ENCODE peak calls at places on chromosomes 6 and 20, in four cellular contexts. P, A, I and H are unnamed samples.

GRCh38 chr6:44594471-44594870 is 207.0 kb downstream of the CDC5L start:
- DNase-seq in P (no peak), A (no peak), I (no peak), H (no peak)

GRCh38 chr20:40414843-40415615 is 274.0 kb downstream of the MAFB start:
- DNase-seq in P (no peak), A (no peak), I (no peak), H (no peak)

GRCh38 chr20:46572181-46572580 is 21.7 kb upstream of the OCSTAMP start:
- DNase-seq in P (peak; percentile 36), A (peak; percentile 76), I (no peak), H (no peak)

GRCh38 chr20:5999783-6000182 is 49.3 kb downstream of the MCM8 start:
- DNase-seq in P (no peak), A (no peak), I (no peak), H (no peak)

GRCh38 chr6:113805836-113806500 is 51.2 kb upstream of the MARCKS start:
- DNase-seq in P (no peak), A (peak; percentile 74), I (no peak), H (no peak)

GRCh38 chr20:6466065-6466810 is 301.2 kb upstream of the BMP2 start:
- DNase-seq in P (no peak), A (no peak), I (no peak), H (no peak)

GRCh38 chr6:157613011-157613522 is 210.0 kb upstream of the SNX9 start:
- DNase-seq in P (no peak), A (no peak), I (no peak), H (no peak)

GRCh38 chr6:165834613-165835259 is 171.7 kb upstream of the PDE10A start:
- DNase-seq in P (peak; percentile 65), A (peak; percentile 80), I (no peak), H (no peak)

GRCh38 chr6:33819021-33819420 is 15.2 kb upstream of the MLN start:
- DNase-seq in P (no peak), A (no peak), I (no peak), H (no peak)

GRCh38 chr20:32970973-32971300 is 33.3 kb downstream of the SUN5 start:
- DNase-seq in P (no peak), A (peak; percentile 37), I (no peak), H (no peak)

GRCh38 chr20:47748851-47749250 is 36.4 kb downstream of the SULF2 start:
- DNase-seq in P (no peak), A (no peak), I (no peak), H (no peak)

GRCh38 chr6:162343902-162344226 is 383.7 kb downstream of the PRKN start:
- DNase-seq in P (no peak), A (no peak), I (no peak), H (no peak)

DNA sequence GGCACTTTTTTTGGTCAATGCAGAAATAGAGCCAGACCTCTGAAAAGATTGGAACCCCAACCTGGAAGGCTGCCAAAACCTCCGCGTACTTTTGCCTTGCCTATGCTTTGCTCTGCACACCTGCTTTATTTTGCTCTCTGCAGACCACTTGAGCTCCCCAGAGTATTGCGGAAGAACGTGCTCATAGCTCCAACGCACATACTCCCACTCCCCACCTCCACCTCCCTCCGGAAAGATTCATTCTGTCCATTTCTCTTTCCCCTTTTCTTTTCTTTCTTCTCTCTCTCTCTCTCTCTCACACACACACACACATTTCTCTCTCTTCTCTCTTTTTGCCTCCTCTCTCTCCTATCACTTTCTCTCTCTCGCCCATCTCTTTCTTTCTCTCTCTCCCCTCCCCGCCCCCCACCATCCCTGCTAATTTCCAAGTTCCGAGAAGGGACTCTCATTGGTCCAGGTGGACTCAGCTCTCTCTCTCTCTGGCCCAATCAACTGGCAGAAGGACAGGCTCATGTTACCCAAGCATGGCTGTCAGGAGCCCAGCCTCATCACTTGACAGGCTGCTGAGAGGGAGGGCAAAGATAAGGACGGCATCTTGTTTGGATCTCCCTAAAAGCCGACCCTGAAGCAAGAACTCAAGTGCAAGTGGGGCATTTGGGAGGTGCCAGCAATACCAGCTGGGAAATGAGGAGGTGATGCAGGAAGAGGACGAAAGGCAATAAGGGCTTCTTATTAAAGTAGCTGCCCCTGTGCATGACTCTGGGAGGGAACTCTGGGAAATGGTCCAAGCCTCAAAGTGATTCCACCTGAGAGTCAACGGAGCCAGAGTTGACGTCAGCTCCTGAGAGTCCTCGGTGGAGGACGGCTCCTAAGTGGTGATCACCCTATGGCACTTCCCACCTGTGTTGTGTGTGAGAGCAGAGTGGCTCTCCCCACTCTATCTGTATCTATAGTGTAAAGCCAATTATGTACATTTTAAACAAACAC is 246.1 kb downstream of the LY86 start:
- DNase-seq in P (no peak), A (no peak), I (no peak), H (no peak)
- H3K27ac ChIP-seq in P (no peak overlapping the region), A (no peak overlapping the region), I (no peak overlapping the region), H (peak overlapping the region; percentile 93)

DNA sequence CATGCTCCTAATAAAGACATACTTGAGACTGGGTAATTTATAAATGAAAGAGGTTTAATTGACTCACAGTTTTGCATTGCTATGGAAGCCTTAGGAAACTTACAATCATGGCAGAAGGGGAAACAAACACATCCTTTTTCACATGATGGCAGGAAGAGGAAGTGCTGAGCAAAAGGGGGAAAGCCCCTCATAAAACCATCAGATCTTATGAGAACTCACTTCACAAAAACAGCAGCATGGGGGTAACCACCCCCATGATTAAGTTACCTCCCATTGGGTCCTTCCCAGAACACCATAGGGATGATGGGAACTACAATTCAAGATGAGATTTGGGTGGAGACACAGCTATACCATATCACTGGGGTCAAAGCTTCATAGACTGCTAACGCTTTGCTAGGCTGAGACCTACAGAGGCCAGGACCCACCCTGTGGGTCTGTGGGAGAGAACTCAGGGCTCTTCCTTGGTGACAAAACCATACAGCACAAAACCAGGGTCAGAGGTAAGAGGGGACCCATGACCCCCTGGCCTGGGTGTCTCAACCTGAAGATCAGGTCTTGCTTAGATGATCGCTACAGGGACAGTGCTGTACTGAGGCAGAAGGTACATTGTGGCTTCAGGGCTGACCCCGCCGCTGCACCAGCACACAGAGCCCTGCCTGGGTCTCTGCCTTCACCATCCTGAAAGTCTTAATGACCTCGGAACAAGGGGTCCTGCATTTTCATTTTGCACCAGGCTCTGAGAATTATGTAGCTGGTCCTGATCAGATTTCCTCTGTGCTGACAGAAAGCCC is 254.5 kb downstream of the ERMARD start:
- DNase-seq in P (no peak), A (peak; percentile 37), I (no peak), H (no peak)
- H3K9me3 ChIP-seq in P (no peaks in the 10 kb centered on the region), A (no peaks in the 10 kb centered on the region), I (no peaks in the 10 kb centered on the region), H (peaks cover 10% of the 10 kb centered on the region)

DNA sequence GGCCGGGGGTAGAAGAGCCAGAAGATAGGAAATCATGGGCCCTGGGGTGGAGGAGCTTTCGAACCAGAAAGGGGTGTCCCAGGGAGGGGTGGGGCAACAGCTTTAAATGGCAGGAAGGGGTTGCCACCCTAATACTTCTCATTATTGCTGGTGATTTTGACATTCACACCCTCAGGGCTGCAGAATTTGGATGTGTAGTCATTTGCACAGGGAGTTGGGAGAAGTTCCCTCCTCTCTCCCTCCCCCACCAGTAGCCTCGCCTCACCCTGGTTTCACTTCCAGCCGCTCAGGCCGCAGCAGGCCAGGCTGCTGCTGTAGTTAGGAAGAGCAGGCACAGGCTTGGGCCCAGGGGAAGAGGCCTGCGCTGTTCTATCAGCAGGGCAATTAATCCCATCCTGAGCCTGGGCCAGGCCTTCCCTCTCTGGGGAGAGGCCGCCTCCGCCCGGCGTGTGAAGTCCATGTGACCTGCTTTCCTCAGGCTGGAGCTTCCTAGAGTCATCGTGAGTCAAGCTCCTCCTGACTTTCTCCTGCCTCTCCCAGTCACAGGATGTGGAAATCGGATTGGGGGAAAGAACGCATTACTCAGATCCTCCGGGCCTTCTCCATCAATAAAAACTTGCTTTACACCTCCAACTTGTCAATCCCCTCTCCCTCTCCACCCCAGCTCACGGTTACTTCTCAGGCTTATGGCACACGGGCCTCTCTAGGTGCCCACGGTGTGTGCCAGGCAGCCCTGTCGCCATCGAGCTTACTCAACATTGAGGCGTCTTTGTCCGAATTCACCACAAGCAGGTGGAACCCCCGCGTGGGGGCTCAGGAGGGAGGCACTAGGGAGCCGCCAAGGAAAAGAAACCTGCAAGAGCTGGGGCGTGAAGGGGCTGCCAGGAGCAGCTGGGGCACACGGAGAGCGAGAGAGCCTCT is 7.8 kb downstream of the ADTRP start:
- DNase-seq in P (peak; percentile 75), A (peak; percentile 96), I (peak; percentile 96), H (no peak)
- H3K27ac ChIP-seq in P (peak overlapping the region; percentile 71), A (peak overlapping the region; percentile 78), I (peak overlapping the region; percentile 93), H (no peak overlapping the region)

DNA sequence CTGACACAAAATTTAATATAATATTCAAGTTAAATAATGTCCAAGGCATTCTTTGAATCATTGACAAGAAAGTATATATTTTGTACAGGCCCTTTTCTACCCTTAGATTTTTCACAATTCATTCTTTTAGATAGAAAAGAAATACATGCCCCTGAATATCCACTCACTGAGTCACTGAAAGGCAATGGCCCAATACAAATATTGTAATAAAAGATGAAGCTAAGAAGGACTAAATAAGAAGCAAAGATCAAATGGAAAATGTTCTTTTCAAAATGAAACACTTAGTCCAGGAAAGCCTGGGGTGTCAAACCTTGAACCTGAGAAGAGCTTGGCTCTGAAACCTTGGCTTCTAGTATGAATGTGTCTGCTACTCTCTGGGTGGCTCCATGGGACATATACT is 18.1 kb upstream of the HDGFL1 start:
- DNase-seq in P (no peak), A (no peak), I (no peak), H (no peak)
- H3K9me3 ChIP-seq in P (no peaks in the 10 kb centered on the region), A (no peaks in the 10 kb centered on the region), I (no peaks in the 10 kb centered on the region), H (no peaks in the 10 kb centered on the region)

GRCh38 chr6:24802271-24803059 is 3.7 kb upstream of the ARMH2 start:
- DNase-seq in P (no peak), A (no peak), I (no peak), H (no peak)
- H3K27ac ChIP-seq in P (no peak overlapping the region), A (no peak overlapping the region), I (no peak overlapping the region), H (no peak overlapping the region)

GRCh38 chr6:4788953-4789584 is 12.9 kb downstream of the CDYL start:
- DNase-seq in P (no peak), A (no peak), I (no peak), H (no peak)

GRCh38 chr6:4791174-4791573 is 15.0 kb downstream of the CDYL start:
- DNase-seq in P (no peak), A (no peak), I (no peak), H (no peak)

GRCh38 chr6:4797590-4797989 is 21.4 kb downstream of the CDYL start:
- DNase-seq in P (no peak), A (no peak), I (no peak), H (no peak)

GRCh38 chr6:4790158-4790899 is 14.1 kb downstream of the CDYL start:
- DNase-seq in P (no peak), A (no peak), I (no peak), H (no peak)

DNA sequence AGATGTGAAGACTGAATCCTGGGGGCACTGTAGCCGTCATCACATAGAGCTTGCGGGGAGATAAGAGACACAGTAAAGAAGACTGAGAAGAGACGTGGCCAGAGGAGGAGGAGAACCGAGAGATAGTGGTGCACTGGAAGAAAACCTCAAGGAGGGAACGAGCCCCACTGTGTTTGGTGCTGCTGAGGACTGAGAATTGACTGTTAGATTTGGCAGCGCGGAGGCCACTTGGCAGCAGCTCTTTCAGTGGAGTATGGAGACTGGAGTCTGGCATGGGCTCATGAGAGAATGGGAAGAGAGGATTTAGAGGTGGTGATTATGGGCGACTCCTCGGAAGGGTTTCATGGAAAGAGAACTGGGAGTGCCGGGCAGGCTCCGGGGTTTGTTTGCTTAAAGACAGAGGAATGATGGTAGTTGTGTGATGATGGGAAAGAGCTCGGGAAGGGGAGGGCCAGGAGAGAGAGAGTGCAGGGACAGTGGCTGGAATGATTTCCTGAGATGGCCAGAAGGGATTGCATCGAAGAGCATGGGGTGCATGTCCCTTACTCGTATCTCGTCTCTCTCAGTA is 18.0 kb downstream of the CDYL start:
- DNase-seq in P (no peak), A (no peak), I (peak; percentile 52), H (no peak)
- H3K9me3 ChIP-seq in P (no peaks in the 10 kb centered on the region), A (no peaks in the 10 kb centered on the region), I (no peaks in the 10 kb centered on the region), H (no peaks in the 10 kb centered on the region)